ENCODE peak calls at places on chromosomes 13 and 19, in seven cellular contexts. O is GM12891, D is HepG2, K is K562, H is SK-N-SH, E is GM12878, X is H1. F is an unnamed sample.

GRCh38 chr13:27980280-27980998 is 8.1 kb downstream of the URAD start:
- DNase-seq in E (no peak), X (peak; percentile 65), H (no peak), O (no peak), K (no peak), D (no peak), F (no peak)

GRCh38 chr13:70792121-70792520 is 683.9 kb upstream of the KLHL1 start:
- DNase-seq in D (peak; percentile 5), H (no peak), E (no peak), K (no peak), X (no peak), O (no peak), F (no peak)

GRCh38 chr19:31430381-31430780 is 81.1 kb upstream of the TSHZ3 start:
- DNase-seq in H (no peak), K (no peak), E (no peak), D (no peak), O (no peak), X (peak; percentile 2), F (no peak)

GRCh38 chr19:41369769-41370168 is 5.8 kb upstream of the B9D2 start:
- DNase-seq in X (no peak), O (no peak), H (no peak), E (no peak), K (no peak), D (no peak), F (no peak)

GRCh38 chr13:82654851-82655517 is 1227.3 kb downstream of the SLITRK1 start:
- DNase-seq in K (no peak), H (no peak), E (no peak), X (no peak), O (no peak), D (no peak), F (no peak)

GRCh38 chr19:19120308-19121156 is 17.7 kb downstream of the TMEM161A start:
- DNase-seq in D (peak; percentile 35), H (peak; percentile 81), K (peak; percentile 99), E (no peak), O (no peak), X (peak; percentile 100), F (no peak)

GRCh38 chr19:49150106-49150943 is 4.9 kb downstream of the HRC start:
- DNase-seq in K (peak; percentile 89), E (no peak), H (peak; percentile 95), X (peak; percentile 91), O (peak; percentile 58), D (peak; percentile 76), F (no peak)

GRCh38 chr13:44116562-44117315 is 237.0 kb downstream of the LACC1 start:
- DNase-seq in H (no peak), K (no peak), X (peak; percentile 47), E (no peak), D (no peak), O (no peak), F (no peak)

GRCh38 chr19:4061683-4062575 is 4.8 kb downstream of the ZBTB7A start:
- DNase-seq in E (no peak), D (no peak), H (no peak), O (no peak), X (no peak), K (no peak), F (no peak)

GRCh38 chr19:11196406-11197287 is 698 bp downstream of the KANK2 start:
- DNase-seq in D (no peak), O (no peak), K (peak; percentile 69), X (peak; percentile 71), E (no peak), H (peak; percentile 85), F (no peak)

GRCh38 chr19:53671621-53672111 is 39.9 kb downstream of the DPRX start:
- DNase-seq in D (peak; percentile 28), H (no peak), E (no peak), K (no peak), O (no peak), X (no peak), F (no peak)

GRCh38 chr13:23160241-23161175 is 20.3 kb upstream of the SGCG start:
- DNase-seq in D (no peak), K (no peak), O (peak; percentile 14), H (no peak), X (peak; percentile 68), E (no peak), F (no peak)

GRCh38 chr19:10339380-10339960 is at the start of gene ICAM3:
- DNase-seq in K (no peak), E (peak; percentile 43), H (no peak), D (no peak), O (peak; percentile 72), X (peak; percentile 64), F (peak; percentile 73)

GRCh38 chr13:112857914-112858490 is 111.0 kb upstream of the MCF2L start:
- DNase-seq in E (no peak), H (no peak), X (no peak), K (no peak), O (no peak), D (no peak), F (no peak)

GRCh38 chr13:97506511-97506910 is 72.5 kb downstream of the RAP2A start:
- DNase-seq in X (no peak), D (no peak), O (no peak), H (no peak), K (no peak), E (no peak), F (no peak)

GRCh38 chr13:112696001-112696868 is 6.4 kb downstream of the ATP11A start:
- DNase-seq in K (no peak), E (no peak), D (no peak), H (no peak), X (no peak), O (no peak), F (no peak)

GRCh38 chr13:95614641-95615245 is 29.8 kb downstream of the DZIP1 start:
- DNase-seq in X (no peak), O (no peak), H (no peak), E (no peak), D (no peak), K (no peak), F (no peak)

GRCh38 chr13:51728972-51729371 is 75.0 kb downstream of the DHRS12 start:
- DNase-seq in O (no peak), D (no peak), K (no peak), H (no peak), X (no peak), E (no peak), F (no peak)

GRCh38 chr13:98253526-98253925 is 76.5 kb upstream of the RNF113B start:
- DNase-seq in X (no peak), E (no peak), H (no peak), D (no peak), K (no peak), O (no peak), F (no peak)

GRCh38 chr19:50478901-50479715 is 2.5 kb upstream of the GARIN5A start:
- DNase-seq in K (peak; percentile 84), O (no peak), X (peak; percentile 82), D (peak; percentile 81), H (no peak), E (no peak), F (no peak)

GRCh38 chr19:6272411-6272791 is 7.4 kb downstream of the MLLT1 start:
- DNase-seq in K (peak; percentile 39), E (no peak), O (no peak), D (no peak), X (no peak), H (peak; percentile 66), F (no peak)

GRCh38 chr13:27336005-27336673 is 65.5 kb downstream of the RASL11A start:
- DNase-seq in D (no peak), O (no peak), K (no peak), H (no peak), E (no peak), X (no peak), F (no peak)

GRCh38 chr19:43783636-43784035 is 2.9 kb upstream of the KCNN4 start:
- DNase-seq in H (no peak), D (no peak), O (no peak), K (no peak), X (no peak), E (no peak), F (no peak)

GRCh38 chr19:43782311-43782660 is 1.5 kb upstream of the KCNN4 start:
- DNase-seq in K (no peak), E (no peak), H (no peak), X (no peak), O (no peak), D (no peak), F (no peak)

GRCh38 chr19:43782689-43783231 is 2.0 kb upstream of the KCNN4 start:
- DNase-seq in O (no peak), K (no peak), X (no peak), H (no peak), D (no peak), E (no peak), F (peak; percentile 23)

GRCh38 chr19:43780706-43781525 is at the start of gene KCNN4:
- DNase-seq in X (no peak), K (peak; percentile 65), H (no peak), D (no peak), O (peak; percentile 63), E (no peak), F (peak; percentile 70)

GRCh38 chr19:43781630-43782310 is 997 bp upstream of the KCNN4 start:
- DNase-seq in H (no peak), K (no peak), O (no peak), X (no peak), E (no peak), D (no peak), F (no peak)
- TF ChIP-seq POLR2AphosphoS5 in H (no peak), K (no peak), O (no peak), X (no peak), E (no peak), D (no peak), F (no peak)

GRCh38 chr13:110714798-110715394 is 1.4 kb downstream of the ING1 start:
- DNase-seq in D (peak; percentile 20), H (no peak), E (no peak), X (peak; percentile 71), O (no peak), K (no peak), F (no peak)
- TF ChIP-seq TAF1 in D (peak; percentile 84), H (peak; percentile 96), E (peak; percentile 97), X (peak; percentile 92), O (peak; percentile 96), K (peak; percentile 90), F (peak; percentile 94)

GRCh38 chr13:80259159-80259558 is 81.8 kb downstream of the SPRY2 start:
- DNase-seq in E (no peak), D (no peak), H (no peak), X (no peak), K (no peak), O (no peak), F (no peak)
- TF ChIP-seq POLR2AphosphoS5 in E (no peak), D (no peak), H (no peak), X (no peak), K (no peak), O (no peak), F (no peak)

DNA sequence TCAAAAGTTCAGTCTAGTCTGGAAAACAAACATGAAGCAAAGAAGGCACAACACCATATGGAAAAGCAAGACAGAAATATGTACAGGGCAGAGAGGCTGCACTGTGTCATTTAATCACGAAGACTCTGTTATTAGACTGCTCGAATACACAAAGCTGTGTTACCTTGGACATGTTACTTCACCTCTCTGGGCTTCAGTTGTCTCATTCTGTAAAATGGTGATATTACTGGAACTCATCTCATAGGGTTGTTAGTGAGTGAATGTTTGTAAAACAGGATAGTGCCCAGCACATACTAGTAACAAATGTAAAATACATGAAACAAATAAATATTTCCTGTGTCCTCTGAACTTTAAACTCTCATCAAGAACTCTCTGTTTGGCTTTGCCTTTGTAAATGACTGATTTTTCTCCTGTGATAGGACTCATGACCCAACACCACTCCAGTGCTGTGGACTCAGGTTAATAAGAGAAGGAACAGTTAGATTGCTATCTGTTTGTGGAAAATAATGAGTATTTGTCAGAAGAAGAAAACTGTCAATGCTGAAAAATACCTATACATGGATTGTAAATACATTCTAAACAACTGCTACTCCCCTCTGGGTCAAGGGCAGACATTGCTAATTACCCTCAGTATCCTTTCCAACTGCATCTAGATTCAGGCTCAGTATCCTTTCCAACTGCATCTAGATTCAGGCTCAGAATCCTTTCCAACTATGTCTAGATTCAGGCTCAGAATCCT is 62.3 kb downstream of the ZIC5 start:
- DNase-seq in O (no peak), D (peak; percentile 64), X (no peak), K (no peak), H (no peak), E (no peak), F (no peak)
- TF ChIP-seq TAF1 in O (no peak), D (no peak), X (no peak), K (no peak), H (no peak), E (no peak), F (no peak)

F was measured in GM12892.